ENCODE peak calls at places on chromosomes 6 and 20, in ten cellular contexts. S is nephron progenitor cell; R is RWPE2; U is CD8-positive, alpha-beta T cell; T is NB4; K is RWPE1; A is OCI-LY7; C is AG09319; E is heart left ventricle; J is choroid plexus epithelial cell. B is an unnamed sample.

GRCh38 chr6:43814865-43815264 is 44.9 kb downstream of the VEGFA start:
- DNase-seq in U (no peak), S (no peak), J (no peak), R (no peak), E (no peak), K (no peak), A (no peak), T (no peak), C (no peak), B (no peak)

GRCh38 chr20:53032021-53033001 is 60.2 kb downstream of the TSHZ2 start:
- DNase-seq in U (no peak), T (peak), R (no peak), C (peak), K (peak), A (no peak), S (no peak), J (peak), E (no peak), B (no peak)

GRCh38 chr20:45834797-45835161 is 1.2 kb downstream of the SNX21 start:
- DNase-seq in T (no peak), U (no peak), C (no peak), S (no peak), K (no peak), A (no peak), E (peak), R (no peak), J (no peak), B (no peak)

GRCh38 chr20:24698189-24698588 is 228.8 kb downstream of the SYNDIG1 start:
- DNase-seq in U (no peak), K (no peak), S (no peak), T (no peak), A (peak), E (no peak), C (no peak), J (no peak), R (no peak), B (no peak)

GRCh38 chr20:47789081-47789998 is 4.1 kb upstream of the SULF2 start:
- DNase-seq in R (no peak), U (no peak), E (peak), A (no peak), K (no peak), S (peak), C (no peak), J (no peak), T (no peak), B (no peak)

GRCh38 chr6:128200789-128201188 is 299.9 kb upstream of the THEMIS start:
- DNase-seq in A (no peak), C (no peak), T (no peak), U (no peak), K (no peak), S (no peak), R (no peak), E (no peak), J (no peak), B (no peak)

GRCh38 chr20:59400666-59401065 is 100.3 kb downstream of the EDN3 start:
- DNase-seq in S (no peak), E (no peak), K (no peak), U (peak), C (no peak), R (no peak), T (peak), J (no peak), A (no peak), B (no peak)

GRCh38 chr20:56222945-56223344 is 25.6 kb upstream of the MC3R start:
- DNase-seq in E (no peak), U (no peak), T (no peak), C (no peak), S (no peak), J (no peak), A (no peak), R (no peak), K (peak), B (no peak)

GRCh38 chr6:25333471-25333870 is 54.3 kb downstream of the CARMIL1 start:
- DNase-seq in E (no peak), A (no peak), J (no peak), U (no peak), T (no peak), K (no peak), R (no peak), S (no peak), C (no peak), B (no peak)

GRCh38 chr20:59537991-59538390 is 66.3 kb upstream of the PHACTR3 start:
- DNase-seq in U (no peak), C (no peak), S (no peak), T (no peak), K (no peak), A (no peak), R (no peak), E (no peak), J (no peak), B (no peak)

GRCh38 chr6:53233309-53233708 is 84.7 kb upstream of the GCM1 start:
- DNase-seq in S (no peak), A (no peak), K (no peak), R (no peak), T (no peak), J (peak), C (no peak), E (no peak), U (no peak), B (no peak)

GRCh38 chr20:46494077-46494476 is 19.3 kb downstream of the ZNF334 start:
- DNase-seq in K (no peak), A (no peak), R (no peak), J (no peak), S (no peak), C (no peak), E (no peak), T (no peak), U (no peak), B (no peak)

GRCh38 chr20:10971096-10971495 is 297.3 kb upstream of the JAG1 start:
- DNase-seq in C (no peak), S (no peak), T (no peak), E (no peak), U (no peak), J (no peak), K (no peak), A (no peak), R (no peak), B (no peak)

GRCh38 chr6:135651964-135652755 is 154.6 kb upstream of the AHI1 start:
- DNase-seq in K (no peak), A (no peak), C (no peak), T (peak), U (no peak), S (no peak), R (no peak), E (no peak), J (no peak), B (peak)

GRCh38 chr6:116575227-116575626 is 3.9 kb downstream of the RWDD1 start:
- DNase-seq in A (no peak), R (no peak), J (no peak), K (no peak), S (no peak), T (no peak), U (no peak), E (no peak), C (no peak), B (no peak)

GRCh38 chr20:2108498-2108897 is 6.9 kb downstream of the STK35 start:
- DNase-seq in K (no peak), C (no peak), A (no peak), U (no peak), E (no peak), T (no peak), R (no peak), S (no peak), J (no peak), B (no peak)

GRCh38 chr6:68339488-68339887 is 295.6 kb upstream of the ADGRB3 start:
- DNase-seq in T (no peak), C (no peak), R (no peak), J (no peak), E (no peak), A (no peak), S (no peak), K (no peak), U (no peak), B (no peak)

GRCh38 chr6:147852772-147853171 is 344.3 kb downstream of the SAMD5 start:
- DNase-seq in J (no peak), A (no peak), E (no peak), K (no peak), S (no peak), T (no peak), C (no peak), R (no peak), U (no peak), B (no peak)

GRCh38 chr6:145836767-145837166 is 22.2 kb upstream of the FBXO30 start:
- DNase-seq in S (no peak), K (no peak), U (no peak), R (no peak), A (no peak), J (no peak), C (no peak), T (no peak), E (no peak), B (no peak)

GRCh38 chr6:25706314-25707014 is 48.1 kb upstream of the SLC17A4 start:
- DNase-seq in T (peak), K (no peak), S (no peak), U (no peak), E (peak), J (peak), R (no peak), C (no peak), A (no peak), B (no peak)

GRCh38 chr6:11595903-11596302 is 58.4 kb downstream of the TMEM170B start:
- DNase-seq in K (no peak), C (no peak), A (peak), T (peak), R (no peak), E (no peak), J (peak), S (no peak), U (no peak), B (no peak)

GRCh38 chr20:59023616-59024015 is 4.4 kb downstream of the TUBB1 start:
- DNase-seq in U (no peak), R (peak), T (no peak), E (no peak), K (no peak), S (no peak), J (no peak), A (no peak), C (no peak), B (no peak)

GRCh38 chr6:143529095-143529494 is 17.6 kb upstream of the FUCA2 start:
- DNase-seq in A (no peak), K (no peak), U (no peak), C (no peak), E (no peak), S (no peak), J (peak), T (peak), R (no peak), B (no peak)

GRCh38 chr6:4678506-4679300 is 97.5 kb upstream of the CDYL start:
- DNase-seq in C (no peak), A (no peak), T (no peak), U (no peak), R (no peak), E (no peak), K (no peak), J (no peak), S (no peak), B (no peak)

GRCh38 chr20:8608470-8608869 is 460.4 kb upstream of the PLCB4 start:
- DNase-seq in E (no peak), R (no peak), K (no peak), J (no peak), C (no peak), T (no peak), S (no peak), A (no peak), U (no peak), B (no peak)

GRCh38 chr6:17863971-17864754 is 123.3 kb downstream of the KIF13A start:
- DNase-seq in E (peak), T (no peak), S (no peak), A (no peak), C (no peak), R (no peak), J (peak), U (no peak), K (peak), B (no peak)

GRCh38 chr6:54085526-54085925 is 25.7 kb upstream of the MLIP start:
- DNase-seq in T (no peak), S (no peak), K (no peak), R (no peak), C (peak), E (peak), A (no peak), U (no peak), J (peak), B (no peak)

GRCh38 chr6:44270526-44271405 is 516 bp downstream of the TMEM151B start:
- DNase-seq in J (no peak), R (no peak), S (peak), T (no peak), U (no peak), A (no peak), C (no peak), K (no peak), E (no peak), B (no peak)

GRCh38 chr20:41181567-41181966 is 44.2 kb downstream of the PLCG1 start:
- DNase-seq in J (no peak), R (peak), T (no peak), U (no peak), A (no peak), S (no peak), K (no peak), C (no peak), E (no peak), B (no peak)

GRCh38 chr20:33871362-33871761 is 60.2 kb downstream of the CHMP4B start:
- DNase-seq in C (no peak), R (no peak), K (no peak), E (no peak), U (no peak), A (no peak), T (no peak), J (no peak), S (no peak), B (no peak)

GRCh38 chr6:107511410-107512070 is 21.6 kb downstream of the SOBP start:
- DNase-seq in K (no peak), R (no peak), C (no peak), U (no peak), A (no peak), T (no peak), J (peak), S (no peak), E (peak), B (no peak)

GRCh38 chr6:50030777-50031562 is 9.2 kb upstream of the DEFB110 start:
- DNase-seq in K (peak), R (no peak), J (no peak), C (no peak), S (peak), U (no peak), T (peak), A (no peak), E (no peak), B (peak)

GRCh38 chr6:26550250-26550993 is 12.3 kb downstream of the HMGN4 start:
- DNase-seq in E (peak), T (peak), U (peak), K (peak), J (peak), R (no peak), C (no peak), A (peak), S (peak), B (peak)

GRCh38 chr6:157728183-157728881 is 94.7 kb upstream of the SNX9 start:
- DNase-seq in A (no peak), E (no peak), K (no peak), R (no peak), T (no peak), C (no peak), J (no peak), U (no peak), S (no peak), B (no peak)

GRCh38 chr6:20402181-20403079 is 751 bp downstream of the E2F3 start:
- DNase-seq in C (no peak), S (peak), E (peak), A (peak), R (no peak), K (peak), T (peak), U (peak), J (peak), B (peak)

GRCh38 chr6:20403080-20403765 is 1.5 kb downstream of the E2F3 start:
- DNase-seq in A (peak), E (peak), J (peak), T (peak), U (peak), K (peak), C (peak), S (peak), R (peak), B (peak)

GRCh38 chr6:20404641-20405032 is 3.0 kb downstream of the E2F3 start:
- DNase-seq in U (peak), J (peak), A (peak), T (peak), E (no peak), R (no peak), S (peak), C (no peak), K (peak), B (peak)

GRCh38 chr6:20401403-20402180 is at the start of gene E2F3:
- DNase-seq in S (peak), E (peak), K (peak), A (peak), C (peak), T (peak), R (peak), J (peak), U (peak), B (peak)

DNA sequence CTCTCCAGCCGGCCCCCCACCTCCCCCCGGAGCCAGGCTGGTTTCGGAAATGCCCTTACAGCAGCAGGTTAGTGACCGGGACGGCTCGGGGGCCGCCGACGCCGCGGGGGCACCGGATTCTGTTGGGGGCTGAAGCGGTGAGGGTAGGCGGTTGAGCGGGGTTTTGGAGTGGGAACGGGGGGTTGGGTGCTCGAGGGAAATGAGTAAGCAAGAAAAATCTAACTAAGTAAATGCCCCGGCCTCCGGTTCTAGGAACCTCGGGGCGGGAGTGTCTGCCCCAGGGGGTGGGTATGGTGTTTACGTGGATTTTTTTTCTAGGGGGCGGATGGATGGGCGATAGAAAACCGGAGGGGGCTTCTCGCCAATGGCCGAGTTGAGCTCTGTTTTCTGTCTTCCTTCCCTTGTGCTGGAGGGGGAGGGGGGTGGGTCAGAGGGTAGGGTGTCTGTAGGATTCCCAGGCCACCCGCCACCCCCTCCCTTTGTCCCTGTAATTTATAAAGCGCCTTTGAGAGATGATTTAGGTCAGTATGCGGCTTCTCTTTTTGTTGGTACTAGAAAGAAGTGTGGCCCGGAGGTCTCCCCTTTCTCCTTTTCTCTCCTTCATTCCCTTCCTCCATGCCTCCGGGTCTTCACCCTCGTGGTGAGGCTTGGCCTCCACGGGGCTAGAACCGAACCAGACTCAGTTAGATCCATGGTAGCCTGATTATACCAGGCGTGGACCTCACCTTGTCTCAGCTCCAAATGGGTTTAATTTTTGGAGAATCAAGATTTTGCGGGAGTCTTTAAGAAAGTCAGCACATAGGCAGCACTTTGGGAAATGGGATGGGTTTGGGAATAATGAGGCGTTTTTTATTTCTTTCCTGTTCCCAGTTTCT is 2.3 kb downstream of the E2F3 start:
- DNase-seq in E (no peak), T (peak), A (peak), S (no peak), U (peak), J (peak), R (no peak), K (peak), C (no peak), B (peak)
- TF ChIP-seq CTCF in E (no peak), T (no peak), A (no peak), S (no peak), U (no peak), J (no peak), R (no peak), K (no peak), C (no peak), B (no peak)

DNA sequence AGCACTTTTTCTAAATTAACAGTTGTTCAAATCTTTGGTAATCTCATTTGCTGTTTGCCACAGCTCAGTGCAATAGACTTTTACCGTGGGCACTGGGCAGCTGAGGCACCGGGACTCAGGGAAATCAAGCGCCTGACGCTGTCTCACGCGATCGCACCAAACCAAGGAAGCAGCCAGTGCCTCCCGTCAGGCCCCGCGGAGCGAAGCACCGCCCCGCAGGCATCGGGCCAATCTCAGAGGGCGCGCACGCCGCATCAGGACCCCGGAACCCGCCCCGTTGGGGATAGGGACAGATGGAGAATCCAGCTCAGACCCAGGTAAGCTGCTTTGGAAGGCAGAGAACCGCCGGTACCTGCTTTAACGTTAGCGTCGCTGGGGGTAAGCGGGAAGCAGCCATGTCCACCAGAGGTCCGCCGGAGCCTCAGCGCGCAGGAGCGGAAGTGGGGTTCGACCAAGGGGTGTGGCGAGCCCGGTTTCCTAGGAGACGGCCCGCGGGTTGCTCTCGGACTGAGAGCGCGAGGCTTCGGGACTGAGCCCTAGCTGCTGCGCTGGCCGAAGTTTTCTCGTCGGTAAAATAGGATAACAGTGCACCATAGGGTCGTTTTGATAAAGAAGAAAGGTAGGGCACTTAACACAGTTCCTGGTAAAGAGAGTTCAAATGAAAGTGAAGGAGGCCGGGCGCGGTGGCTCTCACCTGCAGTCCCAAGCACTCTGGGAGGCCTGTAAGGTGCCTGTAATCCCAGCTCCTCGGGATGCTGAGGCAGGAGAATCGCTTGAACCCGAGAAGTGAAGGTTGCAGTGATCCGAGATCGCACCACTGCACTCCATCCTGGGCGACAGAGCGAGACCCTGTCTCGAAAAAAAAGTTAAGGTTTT is at the start of gene LYRM2:
- DNase-seq in K (peak), T (peak), A (peak), R (peak), C (peak), E (peak), S (peak), J (peak), U (peak), B (peak)
- TF ChIP-seq CTCF in K (no peak), T (no peak), A (no peak), R (no peak), C (peak), E (no peak), S (no peak), J (no peak), U (no peak), B (no peak)

GRCh38 chr20:49207071-49207470 is 12.1 kb upstream of the DDX27 start:
- DNase-seq in E (no peak), C (no peak), S (no peak), R (no peak), U (no peak), K (no peak), A (no peak), J (no peak), T (peak), B (peak)
- TF ChIP-seq CTCF in E (no peak), C (no peak), S (no peak), R (no peak), U (no peak), K (peak), A (peak), J (peak), T (peak), B (peak)

GRCh38 chr20:6819599-6819998 is 52.1 kb downstream of the BMP2 start:
- DNase-seq in T (no peak), U (no peak), K (peak), C (no peak), S (no peak), E (no peak), J (peak), A (no peak), R (no peak), B (no peak)
- TF ChIP-seq CTCF in T (no peak), U (no peak), K (peak), C (peak), S (no peak), E (no peak), J (peak), A (peak), R (peak), B (no peak)

B was measured in GM20000.